ENCODE peak calls at places on chromosome 3, in seven cellular contexts. I is left ventricle myocardium inferior, L is psoas muscle, B is WTC11, D is MCF 10A, H is pancreas, U is nephron progenitor cell. N is an unnamed sample.

GRCh38 chr3:67005974-67006373 is 7.9 kb downstream of the KBTBD8 start:
- DNase-seq in I (no peak), L (no peak), B (no peak), D (no peak), H (no peak), U (no peak), N (no peak)

GRCh38 chr3:72997421-72997961 is 880 bp downstream of the PPP4R2 start:
- DNase-seq in I (no peak), L (no peak), B (no peak), D (peak), H (peak), U (peak), N (no peak)

GRCh38 chr3:130759692-130760338 is 13.2 kb upstream of the PIK3R4 start:
- DNase-seq in I (no peak), L (peak), B (peak), D (peak), H (peak), U (peak), N (peak)

GRCh38 chr3:157027861-157028745 is 131.8 kb downstream of the CCNL1 start:
- DNase-seq in I (no peak), L (no peak), B (no peak), D (no peak), H (no peak), U (no peak), N (no peak)

GRCh38 chr3:54965746-54966145 is 37.9 kb upstream of the LRTM1 start:
- DNase-seq in I (no peak), L (no peak), B (no peak), D (no peak), H (no peak), U (no peak), N (no peak)

GRCh38 chr3:195911041-195911945 is 2.9 kb upstream of the TNK2 start:
- DNase-seq in I (no peak), L (peak), B (no peak), D (no peak), H (no peak), U (no peak), N (no peak)

GRCh38 chr3:33826688-33827087 is 28.3 kb downstream of the PDCD6IP start:
- DNase-seq in I (no peak), L (no peak), B (no peak), D (no peak), H (no peak), U (no peak), N (no peak)

GRCh38 chr3:14440168-14440518 is 37.7 kb downstream of the SLC6A6 start:
- DNase-seq in I (no peak), L (no peak), B (no peak), D (no peak), H (no peak), U (no peak), N (no peak)

GRCh38 chr3:104610730-104611652 is 755.7 kb upstream of the ALCAM start:
- DNase-seq in I (no peak), L (no peak), B (no peak), D (no peak), H (peak), U (no peak), N (no peak)

DNA sequence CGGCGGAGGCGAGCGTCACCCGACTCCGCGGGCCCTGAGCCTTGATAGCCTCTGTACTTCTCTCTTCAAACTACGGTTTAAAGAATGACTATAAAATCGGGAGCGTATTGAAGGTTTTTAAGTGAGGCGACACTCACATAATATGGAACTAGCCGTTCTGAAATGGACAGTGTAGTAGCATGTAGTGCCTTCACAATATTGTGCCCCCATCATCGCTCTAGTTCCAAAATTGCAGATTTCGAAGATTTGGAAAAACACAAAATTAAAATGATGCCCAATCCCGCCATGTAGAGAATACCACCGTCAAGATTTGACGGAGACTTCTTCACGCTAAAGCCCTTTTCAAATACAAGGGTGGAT is 330 bp upstream of the TAMM41 start:
- DNase-seq in I (no peak), L (no peak), B (no peak), D (peak), H (no peak), U (no peak), N (no peak)
- TF ChIP-seq CTCF in I (peak), L (no peak), B (no peak), D (no peak), H (no peak), U (no peak), N (no peak)

GRCh38 chr3:12541625-12542024 is 3.7 kb downstream of the MKRN2OS start:
- DNase-seq in I (no peak), L (no peak), B (peak), D (no peak), H (no peak), U (peak), N (peak)
- TF ChIP-seq CTCF in I (peak), L (peak), B (peak), D (no peak), H (no peak), U (peak), N (no peak)

DNA sequence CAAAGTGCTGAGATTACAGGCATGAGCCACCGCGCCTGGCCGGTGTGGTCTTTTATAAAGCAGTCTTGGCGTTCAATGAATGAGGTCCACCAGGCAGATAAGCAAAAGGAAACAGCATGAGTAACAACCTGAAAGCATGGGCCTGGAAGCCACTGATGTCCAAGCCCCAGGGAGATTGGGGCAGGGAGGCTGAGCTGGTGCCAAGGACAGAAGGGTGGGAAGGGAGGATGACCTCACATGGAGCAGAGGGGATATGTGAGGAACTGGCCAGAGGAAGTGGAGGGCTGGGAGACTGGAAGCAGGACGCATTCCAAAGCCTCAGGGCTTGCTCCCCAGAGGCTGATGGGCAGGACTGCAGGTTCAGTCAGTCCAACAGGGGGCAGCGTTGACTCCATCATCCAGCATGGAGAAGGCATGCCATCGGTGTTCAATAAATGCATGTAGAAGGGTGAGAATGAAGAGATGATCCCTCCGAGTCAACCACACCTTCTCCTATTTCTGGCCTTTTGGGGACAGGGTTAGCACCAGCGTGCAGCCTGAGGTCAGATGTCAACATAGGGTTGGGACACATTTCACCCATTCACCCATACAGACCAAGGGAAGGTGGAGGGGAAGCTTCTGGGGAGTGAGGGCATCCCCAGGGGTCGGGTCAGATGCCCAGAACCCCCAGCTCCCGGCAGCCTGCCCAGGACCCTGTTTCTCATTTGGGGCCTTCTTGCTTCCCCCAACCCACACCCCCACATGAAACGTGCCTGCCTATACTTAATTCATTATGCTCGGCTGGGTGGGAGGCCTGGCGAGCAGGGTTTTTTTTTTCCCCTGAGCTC is 14.8 kb downstream of the MYL3 start:
- DNase-seq in I (peak), L (peak), B (peak), D (peak), H (peak), U (peak), N (peak)
- TF ChIP-seq CTCF in I (peak), L (peak), B (peak), D (peak), H (no peak), U (peak), N (peak)

GRCh38 chr3:116340680-116341216 is 104.5 kb downstream of the LSAMP start:
- DNase-seq in I (no peak), L (no peak), B (no peak), D (no peak), H (no peak), U (no peak), N (no peak)

GRCh38 chr3:116341381-116341780 is 103.9 kb downstream of the LSAMP start:
- DNase-seq in I (no peak), L (no peak), B (no peak), D (no peak), H (no peak), U (no peak), N (no peak)

GRCh38 chr3:116338713-116339112 is 106.6 kb downstream of the LSAMP start:
- DNase-seq in I (no peak), L (no peak), B (no peak), D (no peak), H (no peak), U (no peak), N (no peak)

GRCh38 chr3:116339441-116340028 is 105.8 kb downstream of the LSAMP start:
- DNase-seq in I (peak), L (no peak), B (no peak), D (no peak), H (no peak), U (no peak), N (no peak)

GRCh38 chr3:116337229-116337628 is 108.1 kb downstream of the LSAMP start:
- DNase-seq in I (no peak), L (no peak), B (no peak), D (no peak), H (no peak), U (no peak), N (no peak)
- TF ChIP-seq CTCF in I (no peak), L (no peak), B (no peak), D (no peak), H (no peak), U (no peak), N (peak)

N was measured in glutamatergic neuron.